ENCODE peak calls at places on chromosomes 5 and 9, in four cellular contexts. Z is prostate gland, B is suprapubic skin, H is upper lobe of left lung. I is an unnamed sample.
A peak's percentile ranks its signal among the peaks of the same experiment; 100 is the strongest.

GRCh38 chr9:75108571-75108970 is 20.3 kb downstream of the OSTF1 start:
- DNase-seq in Z (no peak), B (no peak), H (no peak), I (peak; percentile 89)

GRCh38 chr5:125865166-125865815 is 557.9 kb upstream of the GRAMD2B start:
- DNase-seq in Z (no peak), B (no peak), H (no peak), I (no peak)

GRCh38 chr9:37218800-37219425 is 98.5 kb downstream of the ZCCHC7 start:
- DNase-seq in Z (no peak), B (no peak), H (no peak), I (no peak)

GRCh38 chr5:34538026-34538672 is 118.0 kb upstream of the RAI14 start:
- DNase-seq in Z (no peak), B (no peak), H (no peak), I (no peak)

GRCh38 chr9:122125158-122125890 is 32.2 kb upstream of the TTLL11 start:
- DNase-seq in Z (peak; percentile 67), B (no peak), H (peak; percentile 92), I (peak; percentile 93)

GRCh38 chr9:74447451-74448193 is 49.5 kb upstream of the RORB start:
- DNase-seq in Z (no peak), B (no peak), H (no peak), I (no peak)

GRCh38 chr5:143011621-143012020 is 241.4 kb downstream of the ARHGAP26 start:
- DNase-seq in Z (no peak), B (no peak), H (no peak), I (no peak)

GRCh38 chr5:75380099-75380498 is 43.1 kb downstream of the HMGCR start:
- DNase-seq in Z (no peak), B (no peak), H (no peak), I (no peak)

GRCh38 chr9:124768778-124769350 is 2.2 kb downstream of the NR6A1 start:
- DNase-seq in Z (no peak), B (no peak), H (no peak), I (no peak)

GRCh38 chr5:2701592-2701991 is 49.9 kb downstream of the IRX2 start:
- DNase-seq in Z (no peak), B (no peak), H (no peak), I (no peak)

GRCh38 chr5:102866315-102866693 is 111.2 kb downstream of the PAM start:
- DNase-seq in Z (no peak), B (no peak), H (no peak), I (no peak)

GRCh38 chr5:5454405-5454804 is 31.9 kb downstream of the ICE1 start:
- DNase-seq in Z (no peak), B (no peak), H (no peak), I (no peak)

GRCh38 chr5:1536298-1537165 is 12.8 kb upstream of the LPCAT1 start:
- DNase-seq in Z (no peak), B (no peak), H (no peak), I (peak; percentile 85)

GRCh38 chr5:109805882-109806281 is 116.2 kb downstream of the MAN2A1 start:
- DNase-seq in Z (no peak), B (no peak), H (no peak), I (no peak)

GRCh38 chr5:147949711-147950573 is 43.6 kb upstream of the C5orf46 start:
- DNase-seq in Z (no peak), B (no peak), H (no peak), I (no peak)

GRCh38 chr5:148816822-148817221 is 9.6 kb upstream of the ADRB2 start:
- DNase-seq in Z (no peak), B (no peak), H (no peak), I (no peak)

GRCh38 chr5:178150977-178151734 is 2.5 kb downstream of the NHP2 start:
- DNase-seq in Z (no peak), B (no peak), H (peak; percentile 47), I (peak; percentile 66)
- TF ChIP-seq CTCF in Z (no peak), B (no peak), H (no peak), I (no peak)

DNA sequence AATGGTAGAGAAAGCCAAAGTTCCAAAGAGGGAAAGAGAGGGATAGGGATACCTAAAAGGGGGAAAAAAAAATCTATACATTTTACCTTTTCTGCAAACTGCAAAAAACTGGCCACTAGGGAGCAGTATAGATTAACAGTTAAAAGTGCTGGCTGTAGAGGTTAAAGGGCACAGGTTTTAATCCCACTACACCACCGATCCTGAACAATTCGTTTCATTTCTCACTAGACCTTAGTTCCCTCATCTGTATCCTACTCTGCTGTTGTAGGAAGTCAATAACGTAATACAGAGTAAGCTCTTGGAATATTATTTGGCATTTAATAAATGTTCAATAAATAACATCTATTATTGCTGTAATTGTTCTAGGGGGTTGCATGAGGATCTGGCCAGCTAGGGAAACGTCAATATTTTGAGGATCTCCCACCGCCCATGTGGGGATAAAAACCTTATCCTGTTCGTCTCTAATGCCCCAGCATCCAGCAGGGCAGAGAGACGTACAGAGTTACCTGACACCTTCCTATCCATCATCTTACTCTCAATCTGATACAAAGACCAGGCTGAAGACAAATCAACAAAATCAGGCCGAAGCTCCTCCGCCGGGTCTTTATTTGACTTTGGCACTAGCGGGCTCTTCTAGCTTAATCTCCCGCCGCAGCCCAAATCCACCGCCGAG is 762 bp downstream of the CDC26 start:
- DNase-seq in Z (peak; percentile 30), B (no peak), H (no peak), I (no peak)
- TF ChIP-seq POLR2AphosphoS5 in Z (no peak), B (no peak), H (no peak), I (no peak)

GRCh38 chr9:83979812-83980394 is at the start of gene HNRNPK:
- DNase-seq in Z (peak; percentile 98), B (peak; percentile 99), H (peak; percentile 100), I (peak; percentile 98)
- TF ChIP-seq POLR2A in Z (peak; percentile 56), B (no peak), H (no peak), I (peak; percentile 12)

DNA sequence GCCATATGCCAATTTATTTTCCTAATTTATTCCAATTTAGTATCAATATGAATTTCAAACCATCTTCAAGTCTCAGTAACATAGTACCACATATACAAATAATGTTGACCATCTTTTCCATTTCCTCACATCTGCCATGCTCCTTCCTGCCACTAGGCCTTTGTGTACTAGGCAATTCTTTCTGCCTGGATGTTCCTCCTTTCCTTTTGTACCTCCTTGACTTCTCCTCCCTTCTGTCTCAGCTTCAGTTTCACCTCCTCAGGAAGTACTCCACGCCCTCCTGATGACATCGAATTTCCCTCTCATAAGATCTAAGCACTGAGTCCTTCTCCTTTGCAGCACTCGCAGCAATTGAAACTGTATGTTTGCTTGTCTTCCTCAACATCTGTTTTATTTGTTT is 53.9 kb downstream of the MEF2C start:
- DNase-seq in Z (no peak), B (no peak), H (no peak), I (no peak)
- TF ChIP-seq CTCF in Z (peak; percentile 17), B (peak; percentile 8), H (peak; percentile 52), I (no peak)

I was measured in spleen.